ENCODE peak calls at places on chromosome 16, in four cellular contexts. U is heart left ventricle; L is CD8-positive, alpha-beta memory T cell; B is hepatocyte. O is an unnamed sample.

GRCh38 chr16:69110406-69110805 is 5.0 kb downstream of the HAS3 start:
- DNase-seq in L (no peak), B (no peak), U (no peak), O (no peak)

GRCh38 chr16:69595127-69596036 is 29.6 kb downstream of the NFAT5 start:
- DNase-seq in L (no peak), U (no peak), B (peak; percentile 28), O (no peak)

GRCh38 chr16:66026211-66026610 is 340.3 kb upstream of the CDH5 start:
- DNase-seq in L (no peak), B (peak; percentile 23), U (no peak), O (no peak)

GRCh38 chr16:51916814-51917213 is 630.1 kb downstream of the TOX3 start:
- DNase-seq in L (no peak), U (no peak), B (no peak), O (no peak)

GRCh38 chr16:86578056-86578455 is 293 bp upstream of the FOXL1 start:
- DNase-seq in B (peak; percentile 48), L (no peak), U (no peak), O (no peak)

GRCh38 chr16:68229431-68230175 is 6.3 kb downstream of the ESRP2 start:
- DNase-seq in L (peak; percentile 56), U (no peak), B (peak; percentile 80), O (peak; percentile 52)

GRCh38 chr16:87790278-87791023 is 24.7 kb upstream of the KLHDC4 start:
- DNase-seq in B (no peak), U (peak; percentile 81), L (no peak), O (no peak)

GRCh38 chr16:86751081-86752030 is 173.0 kb downstream of the FOXL1 start:
- DNase-seq in U (no peak), L (no peak), B (peak; percentile 51), O (no peak)

GRCh38 chr16:79598341-79599181 is 2.0 kb downstream of the MAF start:
- DNase-seq in B (peak; percentile 68), U (peak; percentile 74), L (no peak), O (peak; percentile 65)

GRCh38 chr16:74450967-74451760 is 29.9 kb upstream of the CLEC18B start:
- DNase-seq in U (no peak), L (no peak), B (no peak), O (no peak)

GRCh38 chr16:21279501-21279900 is 1.4 kb upstream of the CRYM start:
- DNase-seq in U (no peak), L (no peak), B (no peak), O (no peak)

GRCh38 chr16:22721497-22722100 is 92.4 kb upstream of the HS3ST2 start:
- DNase-seq in L (no peak), B (no peak), U (peak; percentile 43), O (no peak)

GRCh38 chr16:20899503-20900298 is 457 bp downstream of the DCUN1D3 start:
- DNase-seq in B (peak; percentile 80), U (peak; percentile 50), L (no peak), O (peak; percentile 75)

GRCh38 chr16:17470002-17470870 is 524 bp downstream of the XYLT1 start:
- DNase-seq in U (no peak), B (peak; percentile 29), L (peak; percentile 44), O (peak; percentile 19)

GRCh38 chr16:28538733-28539596 is at the start of gene NUPR1:
- DNase-seq in L (no peak), B (peak; percentile 87), U (peak; percentile 95), O (no peak)

GRCh38 chr16:74601131-74601871 is 5.6 kb downstream of the GLG1 start:
- DNase-seq in U (no peak), B (no peak), L (peak; percentile 83), O (no peak)

GRCh38 chr16:68902376-68903345 is 59.3 kb downstream of the TANGO6 start:
- DNase-seq in L (no peak), U (no peak), B (peak; percentile 77), O (peak; percentile 57)

GRCh38 chr16:89364603-89365002 is 125.8 kb downstream of the ANKRD11 start:
- DNase-seq in L (no peak), B (no peak), U (no peak), O (no peak)

GRCh38 chr16:6573577-6573976 is 759.1 kb upstream of the RBFOX1 start:
- DNase-seq in U (no peak), B (peak; percentile 60), L (no peak), O (peak; percentile 30)

GRCh38 chr16:48146131-48146530 is 9.7 kb downstream of the ABCC12 start:
- DNase-seq in L (no peak), U (no peak), B (no peak), O (no peak)

GRCh38 chr16:87778830-87779579 is 13.2 kb upstream of the KLHDC4 start:
- DNase-seq in B (peak; percentile 94), U (peak; percentile 91), L (peak; percentile 88), O (peak; percentile 92)

GRCh38 chr16:66705790-66706505 is 9.4 kb upstream of the CMTM4 start:
- DNase-seq in B (no peak), L (no peak), U (peak; percentile 73), O (no peak)

GRCh38 chr16:28914325-28914724 is 10.7 kb downstream of the RABEP2 start:
- DNase-seq in U (no peak), B (no peak), L (no peak), O (no peak)

GRCh38 chr16:83762141-83763024 is 45.4 kb upstream of the HSBP1 start:
- DNase-seq in L (no peak), U (no peak), B (no peak), O (no peak)

GRCh38 chr16:4679854-4680636 is 13.3 kb upstream of the NUDT16L1 start:
- DNase-seq in B (no peak), L (no peak), U (peak; percentile 76), O (no peak)

GRCh38 chr16:4682084-4682581 is 11.2 kb upstream of the NUDT16L1 start:
- DNase-seq in B (no peak), L (no peak), U (no peak), O (no peak)

GRCh38 chr16:4681471-4682083 is 11.8 kb upstream of the NUDT16L1 start:
- DNase-seq in U (no peak), B (no peak), L (peak; percentile 33), O (no peak)

GRCh38 chr16:4679156-4679853 is 14.1 kb upstream of the NUDT16L1 start:
- DNase-seq in L (no peak), U (no peak), B (no peak), O (no peak)

DNA sequence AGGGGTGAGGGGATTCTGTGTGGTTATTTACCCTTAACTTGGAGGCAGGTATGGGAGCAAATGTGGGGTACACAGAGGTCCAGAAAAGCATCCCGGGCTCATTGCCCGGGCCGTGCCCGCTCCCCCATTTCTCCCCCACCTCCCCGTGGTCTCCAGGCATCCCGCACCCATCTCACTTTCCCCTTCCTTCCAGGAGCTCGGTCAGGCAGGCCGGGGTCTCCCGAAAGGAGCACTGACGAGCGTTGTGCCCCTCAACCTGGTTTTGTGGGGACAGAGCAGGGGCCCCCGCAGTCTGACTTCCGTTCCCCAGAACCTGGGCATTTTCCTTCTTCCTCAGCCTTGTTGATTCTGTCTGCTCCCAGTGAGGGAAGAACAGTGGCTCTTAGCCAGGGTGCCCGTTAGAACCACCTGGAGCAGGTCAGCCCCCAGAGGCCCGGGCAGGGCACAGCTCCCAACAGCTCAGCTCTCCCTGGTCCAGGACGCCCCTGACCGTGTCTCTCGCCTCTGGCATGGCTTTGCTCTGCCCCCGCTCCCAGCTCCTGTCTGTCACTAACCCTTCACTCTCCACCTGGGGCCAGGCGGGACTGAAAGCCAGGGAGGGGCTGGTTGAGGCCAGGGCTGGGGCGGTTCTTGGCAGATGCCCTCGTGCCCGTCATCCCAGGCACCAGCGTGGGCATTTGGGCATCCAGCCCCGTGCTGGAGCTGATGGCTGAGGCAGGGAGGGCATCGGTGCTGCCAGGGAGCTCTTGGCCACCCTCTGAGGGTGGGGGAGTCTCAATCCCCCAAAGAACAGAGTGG is 12.5 kb upstream of the NUDT16L1 start:
- DNase-seq in B (no peak), L (no peak), U (peak; percentile 81), O (no peak)
- H3K4me3 ChIP-seq in B (no peak overlapping the region), L (no peak overlapping the region), U (peak overlapping the region; percentile 27), O (no peak overlapping the region)

DNA sequence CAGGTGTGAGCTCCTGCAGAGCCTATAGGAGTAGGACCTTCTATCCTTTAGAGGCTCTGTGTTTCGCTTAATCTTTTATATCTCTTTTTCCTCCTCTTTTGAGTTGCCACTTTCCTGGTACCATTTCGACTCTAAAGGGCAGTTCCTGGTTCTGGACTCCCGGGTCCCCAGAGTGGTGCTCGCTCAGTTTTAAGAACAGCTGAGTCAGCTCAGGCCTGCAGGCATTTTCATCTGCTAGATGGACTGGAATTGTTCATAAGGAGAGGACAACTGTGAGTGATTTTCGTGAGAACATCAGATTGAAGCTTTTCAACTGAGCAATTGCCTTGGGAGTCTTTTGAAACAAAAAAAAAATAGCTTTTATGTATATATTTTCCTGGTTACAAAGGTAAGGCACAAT is 1.2 kb downstream of the BCO1 start:
- DNase-seq in L (no peak), U (no peak), B (no peak), O (no peak)
- H3K27me3 ChIP-seq in L (no peaks in the 10 kb centered on the region), U (no peaks in the 10 kb centered on the region), B (no peaks in the 10 kb centered on the region), O (no peaks in the 10 kb centered on the region)

GRCh38 chr16:81639348-81639747 is 139.7 kb upstream of the PLCG2 start:
- DNase-seq in L (no peak), U (no peak), B (no peak), O (no peak)

GRCh38 chr16:81641403-81642106 is 137.5 kb upstream of the PLCG2 start:
- DNase-seq in B (no peak), U (no peak), L (no peak), O (no peak)

GRCh38 chr16:81640681-81641070 is 138.4 kb upstream of the PLCG2 start:
- DNase-seq in B (no peak), U (no peak), L (no peak), O (no peak)

GRCh38 chr16:81638286-81638945 is 140.7 kb upstream of the PLCG2 start:
- DNase-seq in B (no peak), U (no peak), L (no peak), O (peak; percentile 47)

DNA sequence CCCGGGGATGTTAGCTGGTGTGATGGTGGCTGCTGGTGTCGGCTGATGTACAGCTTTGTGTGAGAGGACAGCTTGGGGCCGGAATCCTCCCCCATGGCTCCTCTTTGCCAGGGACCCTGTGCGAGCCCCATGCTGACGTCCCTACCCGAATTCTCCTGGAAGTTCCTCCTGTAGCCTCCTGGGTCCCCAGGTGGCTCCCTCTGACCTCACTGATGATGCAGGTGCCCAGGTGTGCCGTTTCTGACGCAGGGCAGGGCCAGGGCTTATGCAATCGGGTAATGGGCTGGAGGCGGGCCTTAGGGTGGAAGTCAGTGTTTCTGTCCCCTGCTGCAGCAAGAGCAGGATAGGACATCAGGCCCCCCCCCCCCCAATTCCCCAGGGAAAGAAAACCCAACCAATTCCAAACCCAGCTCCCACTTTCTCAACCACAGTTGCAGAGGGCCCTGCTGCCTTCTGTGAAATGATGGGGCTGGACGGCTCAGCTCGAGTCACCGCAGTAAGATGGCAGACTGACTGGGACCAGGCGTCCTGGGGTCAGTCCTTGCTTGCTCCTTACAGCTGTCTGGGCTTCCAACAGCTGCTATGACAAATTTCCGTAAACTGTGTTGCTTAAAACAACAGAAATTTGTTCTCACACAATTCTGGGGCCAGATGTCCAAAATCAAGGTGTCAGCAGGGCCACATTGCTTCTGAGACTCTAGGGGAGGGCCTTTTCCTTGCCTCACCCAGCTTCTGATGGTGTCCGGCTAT is 139.0 kb upstream of the PLCG2 start:
- DNase-seq in U (no peak), B (no peak), L (no peak), O (no peak)
- H3K4me1 ChIP-seq in U (peaks cover 5% of the 10 kb centered on the region), B (peaks cover under 1% of the 10 kb centered on the region), L (no peaks in the 10 kb centered on the region), O (peaks cover 25% of the 10 kb centered on the region)

DNA sequence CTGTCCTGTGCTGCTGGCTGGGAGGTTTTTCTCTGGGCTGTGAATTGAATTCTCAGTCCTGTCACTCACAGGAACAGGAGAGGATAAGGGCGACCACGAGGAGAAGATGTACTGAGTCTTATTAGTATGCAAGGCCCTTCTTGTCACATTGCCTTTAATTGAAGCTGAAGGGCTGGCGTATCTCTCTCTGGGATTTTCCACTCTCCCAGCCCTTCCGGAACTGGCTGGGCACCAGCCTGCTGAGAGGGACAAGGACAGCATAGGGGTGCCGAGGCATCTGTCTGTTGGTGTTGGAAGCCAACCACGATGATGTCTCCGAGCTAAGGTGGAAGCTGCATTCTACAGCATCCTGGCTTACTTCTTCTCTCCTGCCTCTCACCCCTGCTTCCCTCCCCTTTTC is 33.2 kb downstream of the GPRC5B start:
- DNase-seq in B (no peak), L (no peak), U (peak; percentile 62), O (no peak)
- H3K4me3 ChIP-seq in B (no peak overlapping the region), L (no peak overlapping the region), U (no peak overlapping the region), O (no peak overlapping the region)

O was measured in Caco-2.